ENCODE peak calls at places on chromosome 21, in six cellular contexts. One of them, this sample, is unnamed.

GRCh38 chr21:45923146-45923545 is 58.4 kb upstream of the COL6A1 start:
- DNase-seq in IMR-90: peak; percentile 75
- DNase-seq in aorta: peak; percentile 78
- DNase-seq in CD8-positive, alpha-beta memory T cell: peak; percentile 12
- DNase-seq in upper lobe of right lung: peak; percentile 76
- DNase-seq in Peyer's patch: peak; percentile 62
- DNase-seq in this sample: peak; percentile 79

GRCh38 chr21:25831300-25831699 is 96.5 kb downstream of the GABPA start:
- DNase-seq in IMR-90: peak; percentile 39
- DNase-seq in aorta: no peak
- DNase-seq in CD8-positive, alpha-beta memory T cell: no peak
- DNase-seq in upper lobe of right lung: no peak
- DNase-seq in Peyer's patch: no peak
- DNase-seq in this sample: no peak

GRCh38 chr21:32347887-32348450 is 44.8 kb downstream of the URB1 start:
- DNase-seq in IMR-90: no peak
- DNase-seq in aorta: no peak
- DNase-seq in CD8-positive, alpha-beta memory T cell: no peak
- DNase-seq in upper lobe of right lung: no peak
- DNase-seq in Peyer's patch: no peak
- DNase-seq in this sample: no peak

GRCh38 chr21:41170442-41170841 is 2.5 kb downstream of the BACE2 start:
- DNase-seq in IMR-90: peak; percentile 34
- DNase-seq in aorta: no peak
- DNase-seq in CD8-positive, alpha-beta memory T cell: no peak
- DNase-seq in upper lobe of right lung: no peak
- DNase-seq in Peyer's patch: peak; percentile 75
- DNase-seq in this sample: peak; percentile 57

GRCh38 chr21:26445440-26445839 is 127.6 kb downstream of the CYYR1 start:
- DNase-seq in IMR-90: peak; percentile 2
- DNase-seq in aorta: no peak
- DNase-seq in CD8-positive, alpha-beta memory T cell: no peak
- DNase-seq in upper lobe of right lung: no peak
- DNase-seq in Peyer's patch: no peak
- DNase-seq in this sample: no peak

GRCh38 chr21:28337319-28337718 is 655.4 kb downstream of the LTN1 start:
- DNase-seq in IMR-90: peak; percentile 78
- DNase-seq in aorta: no peak
- DNase-seq in CD8-positive, alpha-beta memory T cell: no peak
- DNase-seq in upper lobe of right lung: no peak
- DNase-seq in Peyer's patch: no peak
- DNase-seq in this sample: peak; percentile 68

GRCh38 chr21:46369520-46370235 is 45.7 kb downstream of the PCNT start:
- DNase-seq in IMR-90: no peak
- DNase-seq in aorta: no peak
- DNase-seq in CD8-positive, alpha-beta memory T cell: no peak
- DNase-seq in upper lobe of right lung: no peak
- DNase-seq in Peyer's patch: no peak
- DNase-seq in this sample: no peak

GRCh38 chr21:35593000-35593502 is 467.3 kb downstream of the SETD4 start:
- DNase-seq in IMR-90: peak; percentile 70
- DNase-seq in aorta: no peak
- DNase-seq in CD8-positive, alpha-beta memory T cell: no peak
- DNase-seq in upper lobe of right lung: no peak
- DNase-seq in Peyer's patch: no peak
- DNase-seq in this sample: no peak

GRCh38 chr21:42668193-42668592 is 14.8 kb downstream of the PDE9A start:
- DNase-seq in IMR-90: no peak
- DNase-seq in aorta: no peak
- DNase-seq in CD8-positive, alpha-beta memory T cell: no peak
- DNase-seq in upper lobe of right lung: no peak
- DNase-seq in Peyer's patch: no peak
- DNase-seq in this sample: no peak
- H3K4me1 ChIP-seq in IMR-90: peaks cover 2% of the 10 kb centered on the region
- H3K4me1 ChIP-seq in aorta: no peaks in the 10 kb centered on the region
- H3K4me1 ChIP-seq in CD8-positive, alpha-beta memory T cell: peaks cover 9% of the 10 kb centered on the region
- H3K4me1 ChIP-seq in upper lobe of right lung: peaks cover 10% of the 10 kb centered on the region
- H3K4me1 ChIP-seq in Peyer's patch: no peaks in the 10 kb centered on the region
- H3K4me1 ChIP-seq in this sample: no peaks in the 10 kb centered on the region

DNA sequence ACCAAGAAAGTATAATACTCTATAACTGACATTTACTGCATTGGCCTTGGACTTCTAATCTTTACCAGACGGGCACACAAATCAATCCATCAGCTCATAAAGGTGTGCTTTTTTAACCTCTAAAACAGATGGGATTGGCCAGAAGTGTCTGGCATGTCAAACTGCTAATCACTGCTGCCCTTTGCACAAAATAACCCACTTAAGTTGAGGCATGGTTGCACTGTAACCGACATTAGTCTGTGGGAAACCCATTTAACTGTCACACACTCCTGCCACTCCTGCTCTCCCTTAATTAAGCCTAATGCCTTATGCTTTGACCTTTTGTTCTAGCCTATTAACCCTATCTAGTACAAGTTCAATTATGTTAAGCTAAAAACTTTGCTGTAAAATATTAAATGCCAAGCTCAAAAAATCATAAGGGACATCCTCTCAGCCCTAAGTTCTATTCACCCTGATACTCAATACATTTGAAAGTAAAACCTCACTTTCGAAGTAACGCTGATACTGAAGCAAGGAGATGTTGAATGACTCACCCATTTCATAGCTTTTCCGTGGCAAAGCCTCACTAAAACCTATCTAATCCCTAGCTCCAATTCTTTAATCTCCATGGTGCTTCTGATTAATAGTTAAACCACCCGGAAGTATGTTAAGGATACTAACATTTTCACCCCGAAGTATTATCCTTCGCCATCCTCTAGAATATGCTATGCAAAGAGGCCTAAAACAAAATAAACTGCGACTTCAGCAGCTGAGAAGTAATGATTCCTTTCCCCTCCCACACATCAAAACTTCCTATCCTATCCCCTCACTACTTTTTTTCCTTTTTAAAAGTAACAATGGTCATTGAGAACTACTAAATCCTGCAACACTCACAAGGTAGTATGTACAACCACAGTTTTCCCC is 12.9 kb downstream of the NRIP1 start:
- DNase-seq in IMR-90: peak; percentile 47
- DNase-seq in aorta: no peak
- DNase-seq in CD8-positive, alpha-beta memory T cell: no peak
- DNase-seq in upper lobe of right lung: no peak
- DNase-seq in Peyer's patch: no peak
- DNase-seq in this sample: no peak
- H3K4me1 ChIP-seq in IMR-90: peaks cover 7% of the 10 kb centered on the region
- H3K4me1 ChIP-seq in aorta: no peaks in the 10 kb centered on the region
- H3K4me1 ChIP-seq in CD8-positive, alpha-beta memory T cell: peaks cover 22% of the 10 kb centered on the region
- H3K4me1 ChIP-seq in upper lobe of right lung: peaks cover 10% of the 10 kb centered on the region
- H3K4me1 ChIP-seq in Peyer's patch: no peaks in the 10 kb centered on the region
- H3K4me1 ChIP-seq in this sample: no peaks in the 10 kb centered on the region

GRCh38 chr21:43719748-43720538 is 1.0 kb downstream of the PDXK start:
- DNase-seq in IMR-90: no peak
- DNase-seq in aorta: peak; percentile 69
- DNase-seq in CD8-positive, alpha-beta memory T cell: no peak
- DNase-seq in upper lobe of right lung: peak; percentile 79
- DNase-seq in Peyer's patch: no peak
- DNase-seq in this sample: peak; percentile 70
- H3K4me1 ChIP-seq in IMR-90: peaks cover 17% of the 10 kb centered on the region
- H3K4me1 ChIP-seq in aorta: no peaks in the 10 kb centered on the region
- H3K4me1 ChIP-seq in CD8-positive, alpha-beta memory T cell: peaks cover 21% of the 10 kb centered on the region
- H3K4me1 ChIP-seq in upper lobe of right lung: peaks cover 36% of the 10 kb centered on the region
- H3K4me1 ChIP-seq in Peyer's patch: no peaks in the 10 kb centered on the region
- H3K4me1 ChIP-seq in this sample: peaks cover 66% of the 10 kb centered on the region

DNA sequence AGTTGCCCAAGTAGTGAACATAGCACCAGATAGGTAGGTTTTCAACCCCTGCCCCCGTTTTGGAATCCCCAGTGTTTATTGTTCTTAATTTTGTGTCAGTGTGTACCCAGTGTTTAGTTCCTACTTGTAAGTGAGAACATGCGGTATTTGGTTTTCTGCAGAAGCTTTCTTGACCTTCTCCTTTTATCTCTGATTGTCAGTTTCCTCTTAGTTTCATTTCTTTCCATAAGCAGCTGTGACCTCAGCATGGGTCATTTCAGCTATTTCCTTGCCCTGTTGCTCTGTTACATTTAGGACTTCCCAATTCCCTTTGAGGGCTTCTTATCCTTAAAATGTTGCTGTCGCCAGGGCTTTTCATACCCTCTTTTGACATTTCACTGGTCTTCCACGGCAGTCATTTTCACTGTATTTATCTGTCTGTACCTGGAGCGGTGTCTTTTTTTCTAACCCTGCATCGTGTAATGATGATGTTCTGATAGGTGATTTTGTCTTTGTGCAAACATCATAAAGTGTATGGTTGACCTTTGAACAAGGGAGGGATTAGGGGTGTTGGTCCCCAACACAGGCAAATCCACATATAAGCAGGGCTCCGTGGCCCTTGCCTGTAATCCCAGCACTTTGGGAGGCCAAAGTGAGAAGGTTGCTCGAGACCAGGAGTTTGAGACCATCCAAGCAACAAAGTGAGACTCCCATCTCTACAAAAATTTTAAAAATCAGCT is 15.0 kb downstream of the ITSN1 start:
- DNase-seq in IMR-90: peak; percentile 34
- DNase-seq in aorta: no peak
- DNase-seq in CD8-positive, alpha-beta memory T cell: no peak
- DNase-seq in upper lobe of right lung: no peak
- DNase-seq in Peyer's patch: no peak
- DNase-seq in this sample: no peak
- H3K4me1 ChIP-seq in IMR-90: peaks cover 9% of the 10 kb centered on the region
- H3K4me1 ChIP-seq in aorta: no peaks in the 10 kb centered on the region
- H3K4me1 ChIP-seq in CD8-positive, alpha-beta memory T cell: no peaks in the 10 kb centered on the region
- H3K4me1 ChIP-seq in upper lobe of right lung: peaks cover 43% of the 10 kb centered on the region
- H3K4me1 ChIP-seq in Peyer's patch: peaks cover 3% of the 10 kb centered on the region
- H3K4me1 ChIP-seq in this sample: no peaks in the 10 kb centered on the region

GRCh38 chr21:44919913-44920693 is 596 bp downstream of the ITGB2 start:
- DNase-seq in IMR-90: no peak
- DNase-seq in aorta: peak; percentile 53
- DNase-seq in CD8-positive, alpha-beta memory T cell: no peak
- DNase-seq in upper lobe of right lung: peak; percentile 64
- DNase-seq in Peyer's patch: no peak
- DNase-seq in this sample: peak; percentile 66

GRCh38 chr21:44918581-44919033 is 2.1 kb downstream of the ITGB2 start:
- DNase-seq in IMR-90: no peak
- DNase-seq in aorta: no peak
- DNase-seq in CD8-positive, alpha-beta memory T cell: no peak
- DNase-seq in upper lobe of right lung: peak; percentile 62
- DNase-seq in Peyer's patch: no peak
- DNase-seq in this sample: no peak

GRCh38 chr21:44918107-44918470 is 2.6 kb downstream of the ITGB2 start:
- DNase-seq in IMR-90: no peak
- DNase-seq in aorta: peak; percentile 46
- DNase-seq in CD8-positive, alpha-beta memory T cell: no peak
- DNase-seq in upper lobe of right lung: no peak
- DNase-seq in Peyer's patch: no peak
- DNase-seq in this sample: no peak

GRCh38 chr21:44920694-44921604 is at the start of gene ITGB2:
- DNase-seq in IMR-90: no peak
- DNase-seq in aorta: peak; percentile 81
- DNase-seq in CD8-positive, alpha-beta memory T cell: peak; percentile 49
- DNase-seq in upper lobe of right lung: peak; percentile 87
- DNase-seq in Peyer's patch: peak; percentile 86
- DNase-seq in this sample: peak; percentile 97

GRCh38 chr21:44919111-44919912 is 1.4 kb downstream of the ITGB2 start:
- DNase-seq in IMR-90: no peak
- DNase-seq in aorta: peak; percentile 64
- DNase-seq in CD8-positive, alpha-beta memory T cell: no peak
- DNase-seq in upper lobe of right lung: peak; percentile 86
- DNase-seq in Peyer's patch: no peak
- DNase-seq in this sample: no peak
- H3K4me1 ChIP-seq in IMR-90: no peaks in the 10 kb centered on the region
- H3K4me1 ChIP-seq in aorta: no peaks in the 10 kb centered on the region
- H3K4me1 ChIP-seq in CD8-positive, alpha-beta memory T cell: peaks cover 66% of the 10 kb centered on the region
- H3K4me1 ChIP-seq in upper lobe of right lung: peaks cover 28% of the 10 kb centered on the region
- H3K4me1 ChIP-seq in Peyer's patch: no peaks in the 10 kb centered on the region
- H3K4me1 ChIP-seq in this sample: peaks cover 78% of the 10 kb centered on the region

This sample was measured in Karpas-422.